ENCODE peak calls at places on chromosomes 16 and 17, in nine cellular contexts. T, H, K, Y, F, E, U, B and N are unnamed samples.

GRCh38 chr16:72050769-72051464 is 3.4 kb upstream of the HP start:
- DNase-seq in T (no peak), H (no peak), K (no peak), Y (no peak), F (peak; percentile 16), E (no peak), U (no peak), B (no peak), N (no peak)

GRCh38 chr17:38743556-38744171 is 4.5 kb downstream of the PCGF2 start:
- DNase-seq in T (no peak), H (no peak), K (no peak), Y (no peak), F (no peak), E (peak; percentile 29), U (no peak), B (no peak), N (no peak)

GRCh38 chr16:89162314-89162713 is 9.2 kb upstream of the CDH15 start:
- DNase-seq in T (no peak), H (no peak), K (no peak), Y (no peak), F (no peak), E (no peak), U (no peak), B (no peak), N (no peak)

GRCh38 chr17:31571124-31571892 is 179.8 kb downstream of the RAB11FIP4 start:
- DNase-seq in T (no peak), H (peak; percentile 51), K (no peak), Y (no peak), F (peak; percentile 98), E (peak; percentile 91), U (peak; percentile 85), B (peak; percentile 96), N (no peak)

GRCh38 chr17:14389656-14390055 is 88.8 kb downstream of the HS3ST3B1 start:
- DNase-seq in T (no peak), H (no peak), K (no peak), Y (no peak), F (no peak), E (no peak), U (no peak), B (no peak), N (no peak)

GRCh38 chr17:10034719-10035475 is 129.8 kb upstream of the RCVRN start:
- DNase-seq in T (no peak), H (no peak), K (no peak), Y (no peak), F (no peak), E (no peak), U (peak; percentile 46), B (no peak), N (no peak)

GRCh38 chr16:79331064-79331463 is 269.5 kb downstream of the MAF start:
- DNase-seq in T (no peak), H (no peak), K (no peak), Y (no peak), F (no peak), E (no peak), U (no peak), B (no peak), N (no peak)

GRCh38 chr16:67014641-67015315 is 14.2 kb upstream of the CBFB start:
- DNase-seq in T (no peak), H (no peak), K (no peak), Y (no peak), F (no peak), E (no peak), U (no peak), B (peak; percentile 37), N (no peak)

GRCh38 chr16:83813818-83814653 is 6.3 kb downstream of the HSBP1 start:
- DNase-seq in T (no peak), H (peak; percentile 52), K (no peak), Y (peak; percentile 34), F (peak; percentile 80), E (peak; percentile 53), U (no peak), B (no peak), N (no peak)

GRCh38 chr16:3662601-3663000 is 8.1 kb downstream of the DNASE1 start:
- DNase-seq in T (no peak), H (no peak), K (no peak), Y (no peak), F (no peak), E (no peak), U (no peak), B (no peak), N (no peak)

GRCh38 chr17:38922538-38923291 is 2.7 kb upstream of the LASP1NB start:
- DNase-seq in T (no peak), H (peak; percentile 68), K (no peak), Y (no peak), F (peak; percentile 69), E (peak; percentile 71), U (peak; percentile 82), B (peak; percentile 92), N (peak; percentile 81)

GRCh38 chr16:88754109-88754911 is 30.7 kb downstream of the PIEZO1 start:
- DNase-seq in T (no peak), H (no peak), K (no peak), Y (no peak), F (no peak), E (no peak), U (no peak), B (no peak), N (no peak)

GRCh38 chr16:27426423-27427408 is 24.7 kb downstream of the IL21R start:
- DNase-seq in T (no peak), H (peak; percentile 38), K (no peak), Y (no peak), F (peak; percentile 96), E (peak; percentile 4), U (peak; percentile 18), B (peak; percentile 43), N (peak; percentile 74)

GRCh38 chr17:37131064-37131463 is 182.3 kb downstream of the AATF start:
- DNase-seq in T (no peak), H (no peak), K (no peak), Y (no peak), F (peak; percentile 53), E (no peak), U (no peak), B (no peak), N (no peak)

GRCh38 chr16:82627811-82628339 is 1.1 kb downstream of the CDH13 start:
- DNase-seq in T (no peak), H (peak; percentile 26), K (no peak), Y (no peak), F (peak; percentile 26), E (no peak), U (peak; percentile 42), B (peak; percentile 57), N (no peak)

DNA sequence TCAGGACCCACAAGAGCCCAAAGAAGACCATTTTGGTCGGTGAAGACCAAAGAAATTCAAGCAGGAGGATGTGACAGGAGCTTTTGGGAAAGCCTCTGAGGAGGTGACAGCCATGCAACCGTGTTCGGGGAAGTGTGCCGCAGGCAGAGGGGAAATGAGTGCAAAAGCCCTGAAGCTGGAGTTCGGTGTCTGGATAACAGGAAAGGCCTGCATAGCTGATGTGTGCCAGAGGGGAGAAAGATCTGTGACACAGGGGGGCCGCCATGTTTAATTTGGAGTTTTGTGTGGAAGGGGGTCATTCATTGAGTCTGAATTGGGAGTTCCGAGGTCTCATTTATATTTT is 870 bp upstream of the ZC3H7A start:
- DNase-seq in T (no peak), H (no peak), K (no peak), Y (peak; percentile 22), F (no peak), E (no peak), U (no peak), B (no peak), N (peak; percentile 26)
- H3K4me1 ChIP-seq in T (peaks cover 6% of the 10 kb centered on the region), H (peaks cover 60% of the 10 kb centered on the region), K (peaks cover 32% of the 10 kb centered on the region), Y (peaks cover 39% of the 10 kb centered on the region), F (peaks cover 23% of the 10 kb centered on the region), E (peaks cover 11% of the 10 kb centered on the region), U (peaks cover 41% of the 10 kb centered on the region), B (peaks cover 51% of the 10 kb centered on the region), N (peaks cover 36% of the 10 kb centered on the region)

DNA sequence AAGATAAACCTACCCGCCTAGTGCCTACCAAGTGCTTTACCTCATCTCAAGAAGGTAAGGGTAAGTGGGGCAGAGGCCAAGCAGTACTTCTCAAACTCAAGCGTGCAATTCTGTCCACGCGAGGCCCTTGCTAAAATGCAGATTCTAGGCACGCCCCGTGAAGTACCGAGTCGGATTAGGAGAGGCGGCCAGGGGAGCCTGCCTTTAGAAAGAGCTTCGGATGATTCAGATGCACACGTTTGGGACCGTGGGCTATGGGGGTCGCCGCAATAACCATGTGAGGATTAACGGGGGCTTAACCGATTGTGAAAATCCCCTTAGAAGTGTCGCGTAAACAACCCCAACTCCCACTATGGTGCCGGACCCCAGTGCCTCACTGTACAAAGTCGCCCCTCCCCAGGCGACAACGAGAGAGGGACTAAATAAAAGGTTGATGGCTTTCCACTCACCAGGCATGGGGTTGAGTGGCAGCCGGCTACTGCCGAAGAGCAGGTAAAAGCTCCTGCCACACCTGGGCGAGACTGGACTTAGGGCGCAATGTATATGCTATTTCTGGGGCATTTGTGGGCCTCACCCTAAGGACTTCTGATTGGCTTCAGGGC is 681 bp upstream of the SP2 start:
- DNase-seq in T (no peak), H (peak; percentile 60), K (no peak), Y (peak; percentile 31), F (peak; percentile 17), E (no peak), U (no peak), B (no peak), N (peak; percentile 32)
- TF ChIP-seq POLR2A in T (peak; percentile 85), H (peak; percentile 97), K (peak; percentile 88), Y (peak; percentile 83), F (no peak), E (peak; percentile 80), U (peak; percentile 94), B (peak; percentile 58), N (no peak)

DNA sequence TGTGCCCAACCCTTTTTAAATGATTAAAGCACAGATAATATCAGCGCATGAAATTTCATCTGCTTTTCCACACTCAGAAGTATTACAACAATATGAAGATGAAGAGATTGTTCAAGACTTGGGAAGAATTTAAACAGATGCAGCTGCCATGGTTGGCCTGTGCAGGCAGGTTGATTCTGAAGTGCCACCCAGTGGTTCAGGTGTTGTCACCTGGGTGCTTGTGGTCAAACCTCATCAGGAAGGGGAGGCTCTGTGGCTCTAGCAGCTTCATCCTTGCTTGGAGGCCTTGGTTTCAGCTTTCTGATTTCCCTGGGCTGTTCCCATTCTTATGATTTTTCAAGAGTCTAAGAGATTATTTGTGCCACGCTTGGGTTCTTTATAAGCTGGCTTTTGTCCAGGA is 22.2 kb upstream of the CLEC18C start:
- DNase-seq in T (no peak), H (no peak), K (no peak), Y (peak; percentile 3), F (no peak), E (no peak), U (no peak), B (no peak), N (no peak)
- H3K4me3 ChIP-seq in T (no peak overlapping the region), H (no peak overlapping the region), K (no peak overlapping the region), Y (no peak overlapping the region), F (no peak overlapping the region), E (no peak overlapping the region), U (no peak overlapping the region), B (no peak overlapping the region), N (no peak overlapping the region)

GRCh38 chr17:49659983-49660382 is 17.9 kb downstream of the SPOP start:
- DNase-seq in T (no peak), H (no peak), K (no peak), Y (no peak), F (no peak), E (no peak), U (no peak), B (no peak), N (no peak)

DNA sequence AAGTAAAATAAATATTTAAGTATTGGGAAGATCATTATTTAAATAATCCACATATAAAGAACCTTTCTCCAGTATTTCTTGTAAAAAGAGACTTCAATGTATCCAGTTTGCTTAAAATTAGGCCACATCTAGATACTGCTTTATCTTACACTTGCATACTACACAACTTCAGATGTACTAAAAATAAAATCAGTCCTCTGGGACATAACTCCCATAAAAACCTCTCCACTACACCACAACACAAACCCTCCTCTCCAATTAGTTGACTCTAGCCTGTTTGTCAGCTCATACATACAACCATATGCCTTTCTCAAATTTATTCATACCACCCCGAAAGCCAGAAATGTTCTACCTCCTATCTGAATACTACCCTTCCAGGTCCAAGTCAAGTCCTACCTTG is 21.6 kb downstream of the SPOP start:
- DNase-seq in T (no peak), H (no peak), K (no peak), Y (no peak), F (no peak), E (no peak), U (no peak), B (no peak), N (no peak)
- H3K4me1 ChIP-seq in T (no peaks in the 10 kb centered on the region), H (peaks cover 37% of the 10 kb centered on the region), K (no peaks in the 10 kb centered on the region), Y (no peaks in the 10 kb centered on the region), F (no peaks in the 10 kb centered on the region), E (no peaks in the 10 kb centered on the region), U (peaks cover 35% of the 10 kb centered on the region), B (peaks cover 76% of the 10 kb centered on the region), N (no peaks in the 10 kb centered on the region)